ENCODE peak calls at places on chromosomes 7 and 10, in eight cellular contexts. C, L, B, U, F, Y, N and M are unnamed samples.

GRCh38 chr7:101418694-101419093 is 56.0 kb downstream of the COL26A1 start:
- DNase-seq in U (no peak), L (no peak), C (no peak), F (no peak), Y (no peak), N (no peak), B (no peak), M (no peak)

GRCh38 chr10:14356921-14357320 is 26.2 kb upstream of the FRMD4A start:
- DNase-seq in F (peak; percentile 40), Y (peak; percentile 87), N (no peak), B (no peak), U (no peak), L (peak; percentile 6), C (no peak), M (no peak)

GRCh38 chr10:109475704-109476103 is 447.6 kb downstream of the XPNPEP1 start:
- DNase-seq in C (no peak), F (no peak), U (no peak), L (no peak), N (no peak), Y (no peak), B (no peak), M (no peak)

GRCh38 chr7:159070422-159071148 is 74.1 kb downstream of the VIPR2 start:
- DNase-seq in N (no peak), Y (no peak), B (no peak), F (peak; percentile 77), C (no peak), L (no peak), U (no peak), M (no peak)

GRCh38 chr10:96072673-96073072 is 29.3 kb downstream of the CCNJ start:
- DNase-seq in N (no peak), C (no peak), B (no peak), Y (peak; percentile 17), U (no peak), F (peak; percentile 33), L (no peak), M (no peak)

GRCh38 chr10:11533328-11533781 is 78.1 kb downstream of the USP6NL start:
- DNase-seq in B (no peak), C (no peak), L (peak; percentile 38), F (no peak), N (no peak), U (no peak), Y (peak; percentile 16), M (no peak)

GRCh38 chr7:43071604-43072003 is 40.8 kb upstream of the HECW1 start:
- DNase-seq in B (peak; percentile 54), F (no peak), Y (no peak), U (no peak), N (no peak), L (peak; percentile 25), C (no peak), M (no peak)

GRCh38 chr7:144048648-144049047 is at the start of gene OR2A5:
- DNase-seq in Y (no peak), L (no peak), U (no peak), N (no peak), F (no peak), B (no peak), C (no peak), M (no peak)

GRCh38 chr7:120995659-120996058 is 7.1 kb downstream of the CPED1 start:
- DNase-seq in N (no peak), Y (no peak), C (no peak), B (no peak), U (no peak), F (no peak), L (no peak), M (no peak)

GRCh38 chr7:37643876-37644275 is 39.7 kb upstream of the GPR141 start:
- DNase-seq in B (peak; percentile 8), L (no peak), Y (no peak), F (no peak), N (no peak), U (no peak), C (no peak), M (no peak)

GRCh38 chr7:135742371-135742770 is 6.2 kb downstream of the FAM180A start:
- DNase-seq in F (no peak), U (no peak), B (no peak), Y (no peak), N (no peak), C (no peak), L (peak; percentile 91), M (no peak)

GRCh38 chr7:157690833-157691382 is 354.1 kb downstream of the DNAJB6 start:
- DNase-seq in B (peak; percentile 92), L (peak; percentile 51), F (peak; percentile 81), Y (peak; percentile 95), N (peak; percentile 40), U (peak; percentile 19), C (peak; percentile 75), M (peak; percentile 67)

GRCh38 chr7:34392972-34393371 is 265.0 kb upstream of the NPSR1 start:
- DNase-seq in L (no peak), N (no peak), C (no peak), Y (no peak), B (no peak), F (no peak), U (no peak), M (no peak)

GRCh38 chr7:650339-651031 is 76.0 kb upstream of the DNAAF5 start:
- DNase-seq in N (peak; percentile 86), C (peak; percentile 77), Y (no peak), U (peak; percentile 26), B (no peak), F (no peak), L (no peak), M (peak; percentile 81)

GRCh38 chr7:120473352-120473751 is 200.4 kb downstream of the KCND2 start:
- DNase-seq in B (no peak), L (no peak), U (no peak), C (no peak), Y (no peak), F (no peak), N (no peak), M (no peak)

GRCh38 chr7:136502162-136502561 is 366.3 kb upstream of the CHRM2 start:
- DNase-seq in F (no peak), L (no peak), U (no peak), B (no peak), Y (peak; percentile 9), N (no peak), C (no peak), M (no peak)

GRCh38 chr10:123891147-123892011 is at the start of gene CPXM2:
- DNase-seq in N (no peak), U (no peak), C (peak; percentile 26), Y (no peak), F (no peak), B (no peak), L (peak; percentile 58), M (no peak)

GRCh38 chr10:62554632-62555199 is 180.5 kb downstream of the ZNF365 start:
- DNase-seq in N (no peak), C (no peak), F (peak; percentile 41), Y (peak; percentile 42), B (peak; percentile 14), U (no peak), L (peak; percentile 70), M (no peak)

GRCh38 chr10:116866987-116867595 is 17.8 kb downstream of the ENO4 start:
- DNase-seq in B (no peak), U (no peak), L (peak; percentile 65), N (no peak), C (no peak), F (peak; percentile 10), Y (peak; percentile 59), M (no peak)

GRCh38 chr7:1887251-1887650 is 217.2 kb downstream of the ELFN1 start:
- DNase-seq in C (no peak), U (no peak), B (no peak), F (no peak), L (no peak), Y (no peak), N (no peak), M (no peak)

GRCh38 chr10:22320591-22321155 is at the start of gene BMI1:
- DNase-seq in Y (peak; percentile 77), F (peak; percentile 50), N (peak; percentile 83), B (peak; percentile 72), L (peak; percentile 90), U (peak; percentile 79), C (peak; percentile 87), M (peak; percentile 81)

GRCh38 chr7:115477193-115477651 is 553.3 kb downstream of the TFEC start:
- DNase-seq in F (no peak), B (peak; percentile 44), C (no peak), L (peak; percentile 70), U (no peak), N (no peak), Y (peak; percentile 38), M (peak; percentile 13)

GRCh38 chr10:113566888-113567287 is 14.0 kb downstream of the HABP2 start:
- DNase-seq in L (no peak), F (no peak), N (no peak), C (no peak), B (no peak), U (no peak), Y (no peak), M (no peak)

GRCh38 chr7:553637-554111 is 34.0 kb upstream of the PDGFA start:
- DNase-seq in B (no peak), C (no peak), U (no peak), Y (no peak), N (no peak), F (no peak), L (no peak), M (no peak)

GRCh38 chr10:47078393-47079163 is 167.3 kb downstream of the PTPN20 start:
- DNase-seq in N (no peak), Y (no peak), F (no peak), B (no peak), L (no peak), C (no peak), U (no peak), M (no peak)
- H3K27ac ChIP-seq in N (no peak overlapping the region), Y (no peak overlapping the region), F (no peak overlapping the region), B (no peak overlapping the region), L (no peak overlapping the region), C (no peak overlapping the region), U (no peak overlapping the region), M (no peak overlapping the region)

GRCh38 chr10:84196083-84196482 is 1.7 kb downstream of the CDHR1 start:
- DNase-seq in B (no peak), C (no peak), U (no peak), F (no peak), N (no peak), Y (no peak), L (no peak), M (no peak)
- H3K27ac ChIP-seq in B (no peak overlapping the region), C (no peak overlapping the region), U (no peak overlapping the region), F (no peak overlapping the region), N (no peak overlapping the region), Y (no peak overlapping the region), L (no peak overlapping the region), M (no peak overlapping the region)

GRCh38 chr7:71286336-71286735 is 154.4 kb downstream of the GALNT17 start:
- DNase-seq in B (no peak), Y (no peak), U (peak; percentile 47), C (peak; percentile 35), F (no peak), N (no peak), L (no peak), M (peak; percentile 33)
- H3K27ac ChIP-seq in B (no peak overlapping the region), Y (no peak overlapping the region), U (peak overlapping the region; percentile 64), C (peak overlapping the region; percentile 56), F (no peak overlapping the region), N (no peak overlapping the region), L (no peak overlapping the region), M (peak overlapping the region; percentile 24)

DNA sequence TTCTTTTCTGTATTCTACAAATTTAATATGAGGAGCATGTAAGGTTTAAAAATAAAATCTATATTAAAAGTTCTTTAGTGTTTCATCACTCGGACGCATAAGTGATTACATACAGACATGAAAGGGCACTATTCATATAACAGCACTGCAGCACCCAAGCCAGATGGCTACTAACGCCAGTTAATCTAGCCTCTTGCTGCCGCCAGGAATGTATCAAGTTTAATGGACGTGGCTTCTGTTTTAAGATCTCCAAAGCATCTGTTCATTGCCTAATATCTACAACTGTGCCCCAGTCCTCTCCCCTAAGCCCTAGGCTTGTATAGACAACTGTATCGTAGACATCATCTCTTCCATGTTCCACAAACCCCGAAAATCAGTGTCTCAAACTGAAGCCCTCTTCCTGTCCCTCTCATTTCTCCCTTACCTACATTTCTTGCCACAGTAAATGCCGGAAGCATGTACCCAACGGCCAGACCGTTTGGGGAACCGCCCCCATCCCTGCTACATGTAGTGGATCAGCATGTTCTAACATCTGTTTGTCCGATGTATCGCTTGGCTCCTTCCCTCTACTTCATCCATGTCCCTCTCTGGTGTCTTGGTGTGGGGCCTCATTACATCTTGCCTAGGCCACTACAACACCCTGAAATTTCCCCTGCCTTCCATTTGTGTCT is 147.5 kb upstream of the RSU1 start:
- DNase-seq in U (no peak), C (no peak), F (no peak), B (no peak), N (no peak), Y (no peak), L (no peak), M (no peak)
- H3K27ac ChIP-seq in U (no peak overlapping the region), C (no peak overlapping the region), F (no peak overlapping the region), B (no peak overlapping the region), N (no peak overlapping the region), Y (no peak overlapping the region), L (no peak overlapping the region), M (no peak overlapping the region)